ENCODE peak calls at places on chromosomes 6 and 20, in eight cellular contexts. L is ovary, Y is heart right ventricle, P is cardiac muscle cell, A is A549, T is lung, E is transverse colon, J is coronary artery. X is an unnamed sample.

GRCh38 chr20:50992733-50993457 is 30.0 kb downstream of the KCNG1 start:
- DNase-seq in L (no peak), Y (no peak), P (peak), A (peak), T (no peak), E (peak), J (no peak), X (no peak)

GRCh38 chr20:12847862-12848261 is 160.9 kb upstream of the SPTLC3 start:
- DNase-seq in L (no peak), Y (no peak), P (peak), A (no peak), T (no peak), E (no peak), J (no peak), X (no peak)

GRCh38 chr6:107746461-107747030 is 77.6 kb downstream of the SCML4 start:
- DNase-seq in L (no peak), Y (no peak), P (no peak), A (no peak), T (no peak), E (no peak), J (no peak), X (no peak)

GRCh38 chr20:58642465-58642864 is 8.6 kb upstream of the STX16 start:
- DNase-seq in L (no peak), Y (no peak), P (no peak), A (no peak), T (no peak), E (no peak), J (peak), X (no peak)

GRCh38 chr20:3405696-3406358 is 1.6 kb downstream of the DNAAF9 start:
- DNase-seq in L (no peak), Y (no peak), P (no peak), A (no peak), T (no peak), E (no peak), J (no peak), X (no peak)

GRCh38 chr20:41232971-41233926 is 84.3 kb downstream of the ZHX3 start:
- DNase-seq in L (no peak), Y (no peak), P (peak), A (peak), T (no peak), E (no peak), J (no peak), X (no peak)

GRCh38 chr6:69729870-69730449 is 66.8 kb downstream of the LMBRD1 start:
- DNase-seq in L (no peak), Y (no peak), P (peak), A (no peak), T (no peak), E (no peak), J (no peak), X (no peak)

GRCh38 chr20:13991311-13991710 is 897 bp upstream of the SEL1L2 start:
- DNase-seq in L (no peak), Y (no peak), P (no peak), A (no peak), T (no peak), E (no peak), J (no peak), X (no peak)

GRCh38 chr6:56890683-56891429 is 64.1 kb upstream of the BEND6 start:
- DNase-seq in L (no peak), Y (no peak), P (peak), A (peak), T (no peak), E (no peak), J (no peak), X (no peak)

GRCh38 chr20:49904440-49905214 is 10.7 kb downstream of the SPATA2 start:
- DNase-seq in L (no peak), Y (no peak), P (no peak), A (no peak), T (no peak), E (peak), J (no peak), X (no peak)

GRCh38 chr6:33824461-33825154 is 20.8 kb upstream of the MLN start:
- DNase-seq in L (no peak), Y (peak), P (peak), A (peak), T (peak), E (peak), J (no peak), X (peak)

GRCh38 chr6:74256387-74257180 is 560.6 kb downstream of the CD109 start:
- DNase-seq in L (no peak), Y (no peak), P (no peak), A (no peak), T (no peak), E (no peak), J (no peak), X (no peak)

GRCh38 chr20:60024801-60025200 is 66.6 kb downstream of the CDH26 start:
- DNase-seq in L (no peak), Y (no peak), P (no peak), A (no peak), T (no peak), E (no peak), J (no peak), X (no peak)

GRCh38 chr6:108535079-108535742 is 25.5 kb upstream of the FOXO3 start:
- DNase-seq in L (no peak), Y (no peak), P (no peak), A (no peak), T (no peak), E (no peak), J (no peak), X (no peak)

GRCh38 chr6:124490123-124490522 is 472.1 kb upstream of the RNF217 start:
- DNase-seq in L (no peak), Y (no peak), P (no peak), A (no peak), T (no peak), E (no peak), J (no peak), X (no peak)

GRCh38 chr6:88477411-88477810 is 311.3 kb upstream of the CNR1 start:
- DNase-seq in L (no peak), Y (no peak), P (no peak), A (no peak), T (no peak), E (no peak), J (no peak), X (no peak)
- TF ChIP-seq CTCF in L (no peak), Y (no peak), P (no peak), A (no peak), T (no peak), E (no peak), J (no peak), X (no peak)

GRCh38 chr6:52304917-52305316 is 20.4 kb upstream of the MCM3 start:
- DNase-seq in L (no peak), Y (no peak), P (peak), A (no peak), T (no peak), E (no peak), J (no peak), X (no peak)
- H3K4me3 ChIP-seq in L (no peak), Y (no peak), P (no peak), A (no peak), T (no peak), E (no peak), J (peak), X (no peak)

DNA sequence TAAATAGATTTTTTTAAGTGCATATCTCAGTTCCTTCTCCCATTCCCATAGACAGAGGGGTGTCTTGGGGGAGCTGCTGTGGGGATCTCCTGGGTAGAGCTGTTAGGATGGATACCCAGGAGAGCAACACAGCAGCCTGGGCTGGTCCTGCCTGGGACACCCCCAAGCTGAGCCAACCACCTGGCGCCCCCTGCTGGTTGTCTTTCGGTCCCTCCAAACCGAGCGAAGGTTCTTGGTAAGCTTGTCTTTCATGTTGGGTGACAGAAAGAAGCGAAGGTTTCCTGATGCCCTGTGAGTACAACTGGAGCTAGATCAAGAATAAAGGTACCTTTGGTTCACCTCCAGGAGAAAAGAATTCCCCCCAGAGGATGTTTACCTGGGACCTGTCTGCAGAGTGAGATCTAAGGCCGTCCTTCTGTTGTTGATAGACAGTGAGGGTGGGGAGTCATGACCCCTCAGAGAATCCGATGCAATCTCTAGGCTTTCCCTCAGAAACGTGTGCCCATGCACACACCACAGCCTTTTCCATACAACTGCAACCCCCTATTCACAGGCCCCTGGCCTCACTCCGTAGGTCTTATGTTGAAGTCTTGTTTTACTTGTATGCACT is 50.8 kb downstream of the SNX9 start:
- DNase-seq in L (peak), Y (peak), P (peak), A (peak), T (peak), E (peak), J (peak), X (peak)
- H3K27ac ChIP-seq in L (no peak), Y (no peak), P (no peak), A (no peak), T (no peak), E (no peak), J (no peak), X (no peak)

DNA sequence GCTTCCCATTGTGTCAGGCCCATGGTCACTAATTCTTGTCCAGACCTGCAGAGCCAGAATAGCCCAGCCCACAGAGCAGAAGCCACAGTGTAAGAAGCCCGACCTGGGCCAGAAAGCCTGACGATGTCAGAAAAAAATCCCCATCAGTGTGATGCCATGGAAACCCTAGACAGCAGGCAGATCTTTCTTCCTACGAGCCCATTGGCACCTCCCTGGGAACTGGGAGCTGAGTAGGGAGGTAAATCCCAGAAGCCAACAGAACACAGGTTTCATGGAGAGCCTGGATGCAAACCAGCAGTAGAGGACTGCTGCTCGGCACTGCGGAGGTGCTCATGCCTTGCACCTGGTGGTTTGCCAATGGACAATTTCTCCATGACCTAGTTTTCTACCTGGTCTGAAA is 82.2 kb upstream of the SLC22A16 start:
- DNase-seq in L (no peak), Y (no peak), P (no peak), A (no peak), T (no peak), E (no peak), J (no peak), X (no peak)
- TF ChIP-seq CTCF in L (no peak), Y (no peak), P (no peak), A (no peak), T (no peak), E (no peak), J (no peak), X (no peak)

GRCh38 chr20:63216041-63216848 is at the start of gene YTHDF1:
- DNase-seq in L (peak), Y (peak), P (peak), A (peak), T (peak), E (peak), J (peak), X (peak)

GRCh38 chr20:63212792-63213191 is 3.1 kb downstream of the YTHDF1 start:
- DNase-seq in L (no peak), Y (no peak), P (no peak), A (no peak), T (no peak), E (no peak), J (no peak), X (no peak)

GRCh38 chr20:63215101-63216040 is 560 bp downstream of the YTHDF1 start:
- DNase-seq in L (peak), Y (no peak), P (peak), A (peak), T (no peak), E (peak), J (no peak), X (no peak)

GRCh38 chr20:63212393-63212730 is 3.6 kb downstream of the YTHDF1 start:
- DNase-seq in L (no peak), Y (no peak), P (no peak), A (no peak), T (no peak), E (no peak), J (no peak), X (no peak)

GRCh38 chr20:63214514-63214913 is 1.4 kb downstream of the YTHDF1 start:
- DNase-seq in L (no peak), Y (no peak), P (no peak), A (no peak), T (no peak), E (no peak), J (no peak), X (no peak)
- H3K4me3 ChIP-seq in L (no peak), Y (peak), P (no peak), A (peak), T (no peak), E (peak), J (peak), X (no peak)

DNA sequence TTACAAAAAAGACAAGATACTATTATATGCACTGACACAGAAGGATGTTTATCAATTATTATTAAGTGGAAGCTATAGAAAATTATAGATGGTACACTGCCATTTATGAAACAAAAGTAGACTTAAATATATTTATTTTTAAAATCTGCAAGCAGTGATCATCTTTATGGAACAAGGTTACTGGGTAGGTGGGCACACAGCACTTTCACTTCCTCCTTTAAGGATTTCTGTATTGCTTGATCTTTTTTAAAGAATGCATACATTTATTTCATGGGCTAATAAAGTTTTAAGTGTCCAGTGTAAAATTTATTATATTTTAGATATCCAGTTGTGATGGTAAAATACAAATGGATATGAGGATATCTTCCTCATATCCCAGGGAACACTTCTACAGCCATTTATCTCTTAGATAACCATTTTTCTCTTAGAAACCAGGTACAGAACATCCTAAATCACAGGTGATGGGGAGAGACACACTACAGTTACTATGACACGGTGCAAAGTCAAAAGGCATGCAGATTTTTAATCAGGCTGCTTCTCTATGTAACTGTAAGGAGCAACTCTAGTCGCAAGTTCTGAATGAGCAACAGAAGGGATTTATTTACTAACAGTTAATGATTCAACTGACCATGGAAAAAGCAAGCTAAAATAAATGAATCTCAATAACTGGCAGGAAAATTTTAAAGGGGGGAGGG is 2.3 kb downstream of the FBXL4 start:
- DNase-seq in L (no peak), Y (no peak), P (no peak), A (no peak), T (no peak), E (no peak), J (no peak), X (no peak)
- H3K27ac ChIP-seq in L (no peak), Y (no peak), P (no peak), A (no peak), T (no peak), E (no peak), J (no peak), X (no peak)

GRCh38 chr6:96834070-96834469 is 3.2 kb downstream of the GPR63 start:
- DNase-seq in L (no peak), Y (no peak), P (no peak), A (no peak), T (no peak), E (no peak), J (no peak), X (no peak)

GRCh38 chr6:96832780-96833179 is 4.5 kb downstream of the GPR63 start:
- DNase-seq in L (no peak), Y (no peak), P (no peak), A (no peak), T (no peak), E (no peak), J (no peak), X (no peak)

GRCh38 chr6:96841241-96841824 is 4.1 kb upstream of the GPR63 start:
- DNase-seq in L (no peak), Y (no peak), P (no peak), A (no peak), T (no peak), E (no peak), J (no peak), X (no peak)

GRCh38 chr6:96836579-96837137 is 619 bp downstream of the GPR63 start:
- DNase-seq in L (no peak), Y (no peak), P (peak), A (no peak), T (no peak), E (no peak), J (no peak), X (no peak)

GRCh38 chr6:96837138-96837971 is at the start of gene GPR63:
- DNase-seq in L (peak), Y (peak), P (peak), A (peak), T (peak), E (peak), J (peak), X (peak)
- TF ChIP-seq CTCF in L (no peak), Y (no peak), P (no peak), A (no peak), T (no peak), E (no peak), J (no peak), X (no peak)

GRCh38 chr6:118864330-118865166 is 29.4 kb upstream of the ASF1A start:
- DNase-seq in L (no peak), Y (no peak), P (peak), A (no peak), T (no peak), E (no peak), J (no peak), X (no peak)
- H3K4me3 ChIP-seq in L (no peak), Y (no peak), P (no peak), A (no peak), T (no peak), E (no peak), J (no peak), X (no peak)

X was measured in adrenal gland.